ENCODE peak calls at places on chromosomes 3 and 15, in ten cellular contexts. O is midbrain; W is EL; R is astrocyte of the spinal cord; H is A172; L is stimulated activated CD8-positive, alpha-beta memory T cell treated with anti-CD3 and anti-CD28 coated beads, Interleukin-15, amount 100 ng/mL, for 4 hours; A is iPS-NIHi11; X is HEK293T; T is right atrium auricular region; E is lung. Z is an unnamed sample.

GRCh38 chr3:126448893-126449180 is 26.9 kb downstream of the ZXDC start:
- DNase-seq in O (no peak), W (no peak), R (no peak), H (no peak), L (no peak), A (no peak), X (no peak), T (peak), E (no peak), Z (no peak)

GRCh38 chr15:64842986-64843561 is 1.4 kb downstream of the PLEKHO2 start:
- DNase-seq in O (no peak), W (peak), R (peak), H (peak), L (no peak), A (no peak), X (no peak), T (peak), E (no peak), Z (no peak)

GRCh38 chr3:197603317-197603933 is 47.7 kb upstream of the BDH1 start:
- DNase-seq in O (no peak), W (no peak), R (no peak), H (no peak), L (no peak), A (no peak), X (no peak), T (no peak), E (no peak), Z (no peak)

GRCh38 chr3:73037369-73037699 is 24.1 kb upstream of the EBLN2 start:
- DNase-seq in O (no peak), W (peak), R (peak), H (peak), L (no peak), A (peak), X (no peak), T (no peak), E (no peak), Z (no peak)

GRCh38 chr15:53739187-53739586 is 20.3 kb downstream of the WDR72 start:
- DNase-seq in O (no peak), W (no peak), R (no peak), H (no peak), L (no peak), A (no peak), X (no peak), T (no peak), E (no peak), Z (no peak)

GRCh38 chr3:48634661-48635221 is 520 bp downstream of the SLC26A6 start:
- DNase-seq in O (peak), W (peak), R (peak), H (peak), L (peak), A (peak), X (peak), T (peak), E (peak), Z (no peak)

GRCh38 chr3:16277471-16277870 is 12.5 kb downstream of the OXNAD1 start:
- DNase-seq in O (no peak), W (peak), R (no peak), H (no peak), L (no peak), A (no peak), X (no peak), T (no peak), E (no peak), Z (no peak)

GRCh38 chr3:143171141-143171651 is 51.6 kb downstream of the CHST2 start:
- DNase-seq in O (no peak), W (peak), R (peak), H (no peak), L (no peak), A (no peak), X (no peak), T (no peak), E (no peak), Z (no peak)

GRCh38 chr3:179281825-179282224 is 30.9 kb upstream of the KCNMB3 start:
- DNase-seq in O (no peak), W (no peak), R (no peak), H (no peak), L (no peak), A (no peak), X (no peak), T (no peak), E (no peak), Z (no peak)